ENCODE peak calls at places on chromosomes 16 and 17, in eight cellular contexts. One of them, this sample, is unnamed.
A peak's percentile ranks its signal among the peaks of the same experiment; 100 is the strongest.

GRCh38 chr16:84952335-84953050 is 58.8 kb downstream of the ZDHHC7 start:
- DNase-seq in neural progenitor cell: peak; percentile 89
- DNase-seq in HCT116: peak; percentile 76
- DNase-seq in MM.1S: peak; percentile 31
- DNase-seq in GM23248: peak; percentile 83
- DNase-seq in OCI-LY7: peak; percentile 80
- DNase-seq in SK-N-SH: peak; percentile 85
- DNase-seq in GM23338: peak; percentile 90
- DNase-seq in this sample: peak; percentile 91

GRCh38 chr16:88639231-88640038 is 1.1 kb downstream of the IL17C start:
- DNase-seq in neural progenitor cell: peak; percentile 59
- DNase-seq in HCT116: no peak
- DNase-seq in MM.1S: no peak
- DNase-seq in GM23248: peak; percentile 46
- DNase-seq in OCI-LY7: no peak
- DNase-seq in SK-N-SH: peak; percentile 75
- DNase-seq in GM23338: peak; percentile 92
- DNase-seq in this sample: peak; percentile 80

GRCh38 chr16:79532785-79533184 is 67.8 kb downstream of the MAF start:
- DNase-seq in neural progenitor cell: no peak
- DNase-seq in HCT116: no peak
- DNase-seq in MM.1S: no peak
- DNase-seq in GM23248: no peak
- DNase-seq in OCI-LY7: no peak
- DNase-seq in SK-N-SH: no peak
- DNase-seq in GM23338: no peak
- DNase-seq in this sample: no peak

GRCh38 chr16:49600976-49601375 is 227.4 kb downstream of the C16orf78 start:
- DNase-seq in neural progenitor cell: no peak
- DNase-seq in HCT116: no peak
- DNase-seq in MM.1S: no peak
- DNase-seq in GM23248: no peak
- DNase-seq in OCI-LY7: no peak
- DNase-seq in SK-N-SH: no peak
- DNase-seq in GM23338: no peak
- DNase-seq in this sample: no peak

GRCh38 chr17:49963626-49964538 is 5.1 kb upstream of the DLX4 start:
- DNase-seq in neural progenitor cell: peak; percentile 69
- DNase-seq in HCT116: no peak
- DNase-seq in MM.1S: no peak
- DNase-seq in GM23248: peak; percentile 36
- DNase-seq in OCI-LY7: no peak
- DNase-seq in SK-N-SH: no peak
- DNase-seq in GM23338: peak; percentile 72
- DNase-seq in this sample: no peak

GRCh38 chr17:73952498-73953205 is 250.8 kb upstream of the RPL38 start:
- DNase-seq in neural progenitor cell: peak; percentile 81
- DNase-seq in HCT116: no peak
- DNase-seq in MM.1S: no peak
- DNase-seq in GM23248: peak; percentile 13
- DNase-seq in OCI-LY7: no peak
- DNase-seq in SK-N-SH: peak; percentile 97
- DNase-seq in GM23338: peak; percentile 71
- DNase-seq in this sample: peak; percentile 74

GRCh38 chr16:1042776-1043349 is 29.7 kb upstream of the SSTR5 start:
- DNase-seq in neural progenitor cell: no peak
- DNase-seq in HCT116: no peak
- DNase-seq in MM.1S: peak; percentile 66
- DNase-seq in GM23248: peak; percentile 50
- DNase-seq in OCI-LY7: no peak
- DNase-seq in SK-N-SH: no peak
- DNase-seq in GM23338: no peak
- DNase-seq in this sample: no peak

GRCh38 chr17:2749784-2750181 is 331 bp upstream of the CCDC92B start:
- DNase-seq in neural progenitor cell: peak; percentile 95
- DNase-seq in HCT116: peak; percentile 38
- DNase-seq in MM.1S: peak; percentile 76
- DNase-seq in GM23248: peak; percentile 86
- DNase-seq in OCI-LY7: no peak
- DNase-seq in SK-N-SH: peak; percentile 92
- DNase-seq in GM23338: peak; percentile 94
- DNase-seq in this sample: peak; percentile 91

GRCh38 chr17:60231234-60231633 is 81.5 kb downstream of the CA4 start:
- DNase-seq in neural progenitor cell: peak; percentile 4
- DNase-seq in HCT116: peak; percentile 10
- DNase-seq in MM.1S: peak; percentile 25
- DNase-seq in GM23248: peak; percentile 62
- DNase-seq in OCI-LY7: peak; percentile 22
- DNase-seq in SK-N-SH: peak; percentile 53
- DNase-seq in GM23338: peak; percentile 30
- DNase-seq in this sample: peak; percentile 15

GRCh38 chr17:77733576-77734296 is 224.8 kb upstream of the TNRC6C start:
- DNase-seq in neural progenitor cell: no peak
- DNase-seq in HCT116: no peak
- DNase-seq in MM.1S: no peak
- DNase-seq in GM23248: no peak
- DNase-seq in OCI-LY7: no peak
- DNase-seq in SK-N-SH: no peak
- DNase-seq in GM23338: no peak
- DNase-seq in this sample: no peak

DNA sequence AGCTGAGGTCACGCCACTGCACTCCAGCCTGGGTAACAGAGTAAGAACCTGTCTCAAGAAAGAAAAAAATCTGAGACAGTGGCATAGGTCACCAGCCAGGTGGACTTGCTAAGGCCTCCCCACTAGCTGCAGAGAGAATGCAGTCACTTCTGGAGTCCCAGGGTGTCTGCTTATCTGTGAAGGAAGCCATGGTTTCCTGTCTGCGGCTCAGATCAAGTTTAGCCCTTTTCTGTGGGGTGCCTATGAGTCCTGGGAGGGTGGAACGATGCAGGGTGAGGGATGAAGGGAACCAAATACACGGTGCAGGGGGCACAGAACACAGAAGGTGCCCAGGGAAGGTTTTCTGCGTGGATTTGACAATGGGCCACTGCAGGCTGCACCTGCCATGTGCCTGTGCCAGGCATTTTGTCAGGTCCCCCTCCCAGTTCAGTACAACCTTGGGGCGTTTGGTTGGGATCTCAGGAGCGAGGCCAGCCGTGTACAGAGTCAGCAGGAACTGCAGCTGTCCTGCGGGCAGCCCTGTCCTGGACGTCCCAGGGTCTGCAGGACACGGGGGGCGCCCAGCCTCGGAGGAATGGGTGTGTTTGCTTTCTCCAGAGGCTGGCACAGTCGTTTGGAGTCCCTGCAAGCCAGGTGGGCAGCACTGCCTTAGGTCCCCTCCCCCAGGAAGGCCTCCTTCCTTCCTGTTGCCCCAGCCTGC is 41.8 kb downstream of the RAB11FIP4 start:
- DNase-seq in neural progenitor cell: no peak
- DNase-seq in HCT116: no peak
- DNase-seq in MM.1S: peak; percentile 72
- DNase-seq in GM23248: no peak
- DNase-seq in OCI-LY7: no peak
- DNase-seq in SK-N-SH: no peak
- DNase-seq in GM23338: no peak
- DNase-seq in this sample: no peak
- TF ChIP-seq EZH2phosphoT487 in neural progenitor cell: no peak
- TF ChIP-seq EZH2phosphoT487 in HCT116: no peak
- TF ChIP-seq EZH2phosphoT487 in MM.1S: no peak
- TF ChIP-seq EZH2phosphoT487 in GM23248: no peak
- TF ChIP-seq EZH2phosphoT487 in OCI-LY7: no peak
- TF ChIP-seq EZH2phosphoT487 in SK-N-SH: no peak
- TF ChIP-seq EZH2phosphoT487 in GM23338: no peak
- TF ChIP-seq EZH2phosphoT487 in this sample: no peak

DNA sequence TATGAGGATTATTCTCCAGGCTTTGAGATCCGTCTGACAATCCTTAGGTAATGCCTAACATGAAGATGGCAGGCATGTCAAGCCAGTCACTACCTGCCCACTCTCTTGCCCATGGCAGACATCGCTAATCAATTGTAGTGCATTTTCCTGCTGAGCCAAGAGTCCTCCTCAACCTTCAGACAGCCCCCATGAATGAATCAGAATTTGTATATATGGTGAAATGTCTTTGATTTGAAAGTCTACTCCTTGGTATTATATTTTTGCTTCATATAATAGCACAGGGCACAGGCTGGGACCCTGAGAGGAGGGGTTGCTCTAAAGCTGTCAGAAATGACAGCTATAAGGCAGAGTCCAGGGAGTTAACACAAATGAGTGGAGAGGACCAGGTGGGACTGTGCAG is 27.0 kb upstream of the COQ7 start:
- DNase-seq in neural progenitor cell: no peak
- DNase-seq in HCT116: no peak
- DNase-seq in MM.1S: no peak
- DNase-seq in GM23248: no peak
- DNase-seq in OCI-LY7: no peak
- DNase-seq in SK-N-SH: no peak
- DNase-seq in GM23338: no peak
- DNase-seq in this sample: no peak
- H3K27ac ChIP-seq in neural progenitor cell: no peak overlapping the region
- H3K27ac ChIP-seq in HCT116: no peak overlapping the region
- H3K27ac ChIP-seq in MM.1S: no peak overlapping the region
- H3K27ac ChIP-seq in GM23248: no peak overlapping the region
- H3K27ac ChIP-seq in OCI-LY7: no peak overlapping the region
- H3K27ac ChIP-seq in SK-N-SH: no peak overlapping the region
- H3K27ac ChIP-seq in GM23338: no peak overlapping the region
- H3K27ac ChIP-seq in this sample: no peak overlapping the region

GRCh38 chr16:57607676-57608461 is 20.6 kb upstream of the ADGRG1 start:
- DNase-seq in neural progenitor cell: no peak
- DNase-seq in HCT116: no peak
- DNase-seq in MM.1S: no peak
- DNase-seq in GM23248: no peak
- DNase-seq in OCI-LY7: no peak
- DNase-seq in SK-N-SH: no peak
- DNase-seq in GM23338: no peak
- DNase-seq in this sample: no peak

GRCh38 chr16:57610611-57611010 is 17.8 kb upstream of the ADGRG1 start:
- DNase-seq in neural progenitor cell: no peak
- DNase-seq in HCT116: no peak
- DNase-seq in MM.1S: no peak
- DNase-seq in GM23248: no peak
- DNase-seq in OCI-LY7: no peak
- DNase-seq in SK-N-SH: no peak
- DNase-seq in GM23338: no peak
- DNase-seq in this sample: no peak

GRCh38 chr16:57611184-57611583 is 17.2 kb upstream of the ADGRG1 start:
- DNase-seq in neural progenitor cell: no peak
- DNase-seq in HCT116: no peak
- DNase-seq in MM.1S: no peak
- DNase-seq in GM23248: peak; percentile 63
- DNase-seq in OCI-LY7: no peak
- DNase-seq in SK-N-SH: no peak
- DNase-seq in GM23338: no peak
- DNase-seq in this sample: peak; percentile 18

GRCh38 chr16:57608462-57609113 is 19.8 kb upstream of the ADGRG1 start:
- DNase-seq in neural progenitor cell: no peak
- DNase-seq in HCT116: no peak
- DNase-seq in MM.1S: no peak
- DNase-seq in GM23248: no peak
- DNase-seq in OCI-LY7: no peak
- DNase-seq in SK-N-SH: no peak
- DNase-seq in GM23338: no peak
- DNase-seq in this sample: no peak

DNA sequence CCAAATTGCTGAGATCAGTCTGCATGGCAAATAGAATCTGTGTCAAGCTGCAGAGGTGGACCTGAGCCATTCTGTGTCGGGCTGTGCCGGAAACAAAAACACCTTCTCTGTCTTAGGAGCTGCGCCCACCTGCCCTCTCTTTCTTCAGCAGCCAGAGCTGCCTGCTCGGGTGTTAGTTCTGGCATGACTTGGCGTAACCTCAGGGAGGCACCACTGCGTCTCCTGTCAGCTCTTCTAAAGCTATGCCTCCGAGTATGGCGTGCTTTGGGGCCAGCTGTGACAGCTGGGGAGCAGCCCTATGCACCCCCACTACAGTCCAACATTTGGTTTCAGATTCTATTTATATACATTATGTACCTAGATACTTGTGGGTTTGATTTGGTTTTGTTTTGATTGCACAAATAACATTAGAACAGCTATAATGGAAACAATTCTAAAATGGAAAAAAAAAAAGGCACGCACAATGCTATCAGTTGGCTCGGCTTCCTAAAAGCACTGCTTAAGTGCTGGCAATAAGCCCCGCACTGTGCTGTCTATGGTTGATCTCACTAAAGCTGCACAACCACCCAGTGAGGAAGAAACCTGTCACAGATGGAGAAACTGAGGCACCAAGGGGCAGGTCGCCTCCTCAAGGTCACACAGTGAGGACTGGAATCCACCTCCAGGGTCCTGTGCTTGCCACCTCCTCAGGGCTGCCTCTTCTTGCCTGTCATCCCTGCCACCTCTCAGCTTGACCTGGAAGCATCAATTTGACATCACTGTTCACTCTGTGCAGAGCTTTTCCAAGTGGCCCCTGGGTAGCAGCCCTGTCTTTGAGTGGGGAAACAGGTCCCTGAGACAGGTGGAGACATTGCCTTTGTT is 18.7 kb upstream of the ADGRG1 start:
- DNase-seq in neural progenitor cell: no peak
- DNase-seq in HCT116: no peak
- DNase-seq in MM.1S: peak; percentile 95
- DNase-seq in GM23248: no peak
- DNase-seq in OCI-LY7: peak; percentile 31
- DNase-seq in SK-N-SH: peak; percentile 30
- DNase-seq in GM23338: no peak
- DNase-seq in this sample: no peak
- H2AFZ ChIP-seq in neural progenitor cell: peak overlapping the region; percentile 63
- H2AFZ ChIP-seq in HCT116: no peak overlapping the region
- H2AFZ ChIP-seq in MM.1S: peak overlapping the region; percentile 14
- H2AFZ ChIP-seq in GM23248: no peak overlapping the region
- H2AFZ ChIP-seq in OCI-LY7: no peak overlapping the region
- H2AFZ ChIP-seq in SK-N-SH: no peak overlapping the region
- H2AFZ ChIP-seq in GM23338: no peak overlapping the region
- H2AFZ ChIP-seq in this sample: no peak overlapping the region

GRCh38 chr17:66755944-66756290 is 79.0 kb upstream of the CACNG5 start:
- DNase-seq in neural progenitor cell: no peak
- DNase-seq in HCT116: no peak
- DNase-seq in MM.1S: no peak
- DNase-seq in GM23248: no peak
- DNase-seq in OCI-LY7: no peak
- DNase-seq in SK-N-SH: no peak
- DNase-seq in GM23338: no peak
- DNase-seq in this sample: no peak
- TF ChIP-seq EZH2phosphoT487 in neural progenitor cell: no peak
- TF ChIP-seq EZH2phosphoT487 in HCT116: no peak
- TF ChIP-seq EZH2phosphoT487 in MM.1S: no peak
- TF ChIP-seq EZH2phosphoT487 in GM23248: no peak
- TF ChIP-seq EZH2phosphoT487 in OCI-LY7: no peak
- TF ChIP-seq EZH2phosphoT487 in SK-N-SH: no peak
- TF ChIP-seq EZH2phosphoT487 in GM23338: no peak
- TF ChIP-seq EZH2phosphoT487 in this sample: no peak

GRCh38 chr16:89905511-89906140 is 13.0 kb upstream of the MC1R start:
- DNase-seq in neural progenitor cell: no peak
- DNase-seq in HCT116: no peak
- DNase-seq in MM.1S: no peak
- DNase-seq in GM23248: peak; percentile 30
- DNase-seq in OCI-LY7: no peak
- DNase-seq in SK-N-SH: no peak
- DNase-seq in GM23338: no peak
- DNase-seq in this sample: no peak
- H3K27ac ChIP-seq in neural progenitor cell: no peak overlapping the region
- H3K27ac ChIP-seq in HCT116: no peak overlapping the region
- H3K27ac ChIP-seq in MM.1S: no peak overlapping the region
- H3K27ac ChIP-seq in GM23248: no peak overlapping the region
- H3K27ac ChIP-seq in OCI-LY7: no peak overlapping the region
- H3K27ac ChIP-seq in SK-N-SH: no peak overlapping the region
- H3K27ac ChIP-seq in GM23338: no peak overlapping the region
- H3K27ac ChIP-seq in this sample: no peak overlapping the region